ENCODE peak calls at places on chromosome 12, in four cellular contexts. U, Y, A and Q are unnamed samples.

GRCh38 chr12:27474344-27474743 is 27.8 kb downstream of the SMCO2 start:
- DNase-seq in U (peak), Y (peak), A (no peak), Q (peak)

GRCh38 chr12:38424436-38424835 is 107.9 kb downstream of the ALG10B start:
- DNase-seq in U (no peak), Y (no peak), A (no peak), Q (peak)

GRCh38 chr12:110223777-110224378 is 57.2 kb upstream of the ATP2A2 start:
- DNase-seq in U (peak), Y (peak), A (no peak), Q (peak)

GRCh38 chr12:19382111-19382526 is 57.2 kb upstream of the AEBP2 start:
- DNase-seq in U (peak), Y (peak), A (no peak), Q (peak)

GRCh38 chr12:64633940-64634337 is 23.6 kb downstream of the RASSF3 start:
- DNase-seq in U (peak), Y (peak), A (no peak), Q (peak)

GRCh38 chr12:38258411-38258810 is 58.2 kb upstream of the ALG10B start:
- DNase-seq in U (no peak), Y (no peak), A (no peak), Q (no peak)

GRCh38 chr12:116442981-116443380 is 116.2 kb upstream of the MAP1LC3B2 start:
- DNase-seq in U (no peak), Y (peak), A (no peak), Q (peak)

GRCh38 chr12:117447665-117448366 is 86.4 kb upstream of the NOS1 start:
- DNase-seq in U (no peak), Y (no peak), A (no peak), Q (no peak)

GRCh38 chr12:95085612-95086011 is 12.2 kb upstream of the NR2C1 start:
- DNase-seq in U (no peak), Y (no peak), A (no peak), Q (no peak)

GRCh38 chr12:124177276-124177950 is 117.5 kb upstream of the RFLNA start:
- DNase-seq in U (no peak), Y (no peak), A (no peak), Q (no peak)

GRCh38 chr12:46677749-46678148 is 148.0 kb downstream of the SLC38A4 start:
- DNase-seq in U (peak), Y (peak), A (no peak), Q (peak)

GRCh38 chr12:8027856-8028255 is 4.7 kb upstream of the FOXJ2 start:
- DNase-seq in U (no peak), Y (no peak), A (no peak), Q (no peak)

GRCh38 chr12:15273896-15274295 is 48.4 kb upstream of the PTPRO start:
- DNase-seq in U (peak), Y (no peak), A (no peak), Q (no peak)

GRCh38 chr12:112409906-112410244 is 470 bp upstream of the RPL6 start:
- DNase-seq in U (no peak), Y (no peak), A (no peak), Q (no peak)

GRCh38 chr12:48183091-48183875 is at the start of gene CCDC184:
- DNase-seq in U (peak), Y (peak), A (peak), Q (peak)

DNA sequence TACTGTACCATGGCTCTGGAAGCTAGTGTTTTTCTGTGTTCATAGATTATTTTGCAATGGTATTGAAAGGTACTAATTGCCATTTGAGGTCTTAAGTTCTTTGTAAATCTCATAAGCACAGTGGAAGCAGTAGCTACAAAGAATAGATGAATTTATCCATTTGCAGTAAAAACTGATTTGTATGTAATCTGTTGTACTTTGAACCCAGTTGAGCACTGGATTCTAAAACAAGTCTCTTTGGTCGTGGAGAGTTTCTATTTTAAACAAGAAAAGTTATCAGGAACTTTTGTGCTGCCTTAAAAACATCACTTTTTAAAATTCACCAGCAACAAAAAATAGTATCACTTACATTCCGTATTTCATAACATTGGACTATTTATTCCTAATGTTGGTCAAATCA is 4.1 kb downstream of the RAP1B start:
- DNase-seq in U (no peak), Y (no peak), A (no peak), Q (no peak)
- H3K4me3 ChIP-seq in U (no peak), Y (no peak), A (no peak), Q (no peak)

DNA sequence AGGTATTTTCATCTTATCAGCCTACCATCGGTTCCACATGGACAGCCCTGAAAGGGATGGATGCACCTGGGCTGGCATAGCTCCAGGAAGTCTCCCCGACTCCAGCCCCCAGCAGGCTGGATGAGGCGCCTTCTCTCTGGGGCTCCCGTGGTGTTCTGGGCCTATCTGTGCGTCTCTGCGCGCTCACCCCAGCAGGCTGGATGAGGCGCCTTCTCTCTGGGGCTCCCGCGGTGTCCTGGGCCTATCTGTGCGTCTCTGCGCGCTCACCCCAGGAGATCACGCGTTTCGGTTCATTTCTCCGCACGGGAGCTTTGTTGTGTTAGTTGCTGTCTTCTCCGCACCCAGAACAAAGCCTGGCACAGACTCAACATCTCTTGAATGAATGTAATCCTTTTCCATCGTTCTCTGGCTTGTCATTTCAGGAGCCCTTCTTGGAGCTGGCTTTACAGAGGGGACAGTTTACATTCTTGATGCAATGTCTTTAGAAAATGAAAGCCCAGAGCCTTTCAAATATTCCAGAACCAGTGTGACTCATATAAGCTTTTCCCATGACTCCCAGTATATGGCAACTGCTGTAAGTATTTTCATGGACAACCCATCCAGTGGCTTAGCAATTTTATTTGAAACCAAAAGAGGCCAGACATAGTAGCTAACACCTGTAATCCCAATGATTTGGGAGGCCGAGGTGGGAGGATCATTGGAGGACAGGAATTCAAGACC is 40.3 kb downstream of the CFAP251 start:
- DNase-seq in U (no peak), Y (peak), A (no peak), Q (no peak)
- H3K4me3 ChIP-seq in U (no peak), Y (no peak), A (no peak), Q (no peak)

GRCh38 chr12:53223391-53224267 is 8.4 kb downstream of the RARG start:
- DNase-seq in U (peak), Y (peak), A (peak), Q (peak)
- H3K4me3 ChIP-seq in U (no peak), Y (no peak), A (no peak), Q (no peak)

DNA sequence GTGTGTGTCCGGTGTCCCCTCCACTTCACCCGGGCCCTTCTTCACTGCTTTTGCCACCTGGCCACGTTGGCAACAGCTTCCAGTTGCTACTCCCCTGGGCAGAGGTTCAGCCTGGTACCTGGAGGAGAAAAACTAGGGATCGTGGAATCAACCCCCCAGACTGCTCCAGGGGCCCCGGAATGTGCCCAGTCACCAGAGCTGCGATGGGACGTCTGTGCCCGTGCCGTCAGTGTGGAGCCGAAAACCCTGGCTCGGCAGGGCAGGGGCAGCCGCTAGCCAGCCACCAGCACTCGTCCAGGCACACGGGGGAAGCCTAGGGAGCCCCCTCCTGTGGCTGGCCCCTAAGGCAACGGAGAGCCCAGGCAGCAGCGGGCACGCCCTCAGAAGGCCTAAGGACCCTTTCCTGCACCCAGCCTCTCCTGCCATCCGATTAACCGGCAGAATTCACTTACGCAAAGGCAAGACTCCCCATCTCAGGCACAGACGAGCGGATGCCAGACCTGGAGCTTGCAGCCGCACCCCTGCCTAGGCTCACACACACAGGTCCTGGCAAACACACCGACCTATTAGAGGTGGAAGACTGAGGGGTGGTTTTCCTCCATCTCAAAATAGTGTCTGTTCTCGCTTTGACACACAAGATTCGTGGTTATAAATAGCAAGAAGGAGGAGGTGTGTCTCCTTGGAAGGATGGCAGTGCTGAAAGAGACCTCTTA is 62.6 kb downstream of the FBXL14 start:
- DNase-seq in U (no peak), Y (no peak), A (no peak), Q (no peak)
- H3K4me3 ChIP-seq in U (peak), Y (no peak), A (no peak), Q (peak)